ENCODE peak calls at places on chromosomes 7 and 10, in six cellular contexts. P is mammary epithelial cell, B is GM23248, Q is tibial nerve, V is aorta, X is PC-3. D is an unnamed sample.

GRCh38 chr10:48444266-48444665 is 137.8 kb downstream of the MAPK8 start:
- DNase-seq in P (peak; percentile 33), B (no peak), Q (no peak), V (no peak), X (peak; percentile 49), D (no peak)

GRCh38 chr7:80312139-80312661 is 177.6 kb downstream of the GNAI1 start:
- DNase-seq in P (peak; percentile 78), B (peak; percentile 56), Q (no peak), V (no peak), X (peak; percentile 75), D (no peak)

GRCh38 chr10:47175181-47176080 is 124.6 kb upstream of the GDF10 start:
- DNase-seq in P (no peak), B (no peak), Q (no peak), V (no peak), X (no peak), D (no peak)

GRCh38 chr10:119006451-119007210 is 22.9 kb upstream of the NANOS1 start:
- DNase-seq in P (peak; percentile 96), B (peak; percentile 96), Q (peak; percentile 34), V (no peak), X (peak; percentile 98), D (no peak)

GRCh38 chr10:62610649-62611229 is 193.8 kb upstream of the ADO start:
- DNase-seq in P (peak; percentile 49), B (peak; percentile 68), Q (no peak), V (peak; percentile 80), X (peak; percentile 99), D (peak; percentile 72)

GRCh38 chr10:122441961-122442360 is 12.5 kb upstream of the ARMS2 start:
- DNase-seq in P (peak; percentile 57), B (peak; percentile 79), Q (no peak), V (no peak), X (peak; percentile 58), D (no peak)

GRCh38 chr7:22394739-22395138 is 37.8 kb upstream of the RAPGEF5 start:
- DNase-seq in P (no peak), B (no peak), Q (no peak), V (no peak), X (no peak), D (no peak)

GRCh38 chr7:93921607-93922446 is at the start of gene GNG11:
- DNase-seq in P (peak; percentile 36), B (peak; percentile 90), Q (peak; percentile 52), V (peak; percentile 92), X (peak; percentile 65), D (peak; percentile 92)

DNA sequence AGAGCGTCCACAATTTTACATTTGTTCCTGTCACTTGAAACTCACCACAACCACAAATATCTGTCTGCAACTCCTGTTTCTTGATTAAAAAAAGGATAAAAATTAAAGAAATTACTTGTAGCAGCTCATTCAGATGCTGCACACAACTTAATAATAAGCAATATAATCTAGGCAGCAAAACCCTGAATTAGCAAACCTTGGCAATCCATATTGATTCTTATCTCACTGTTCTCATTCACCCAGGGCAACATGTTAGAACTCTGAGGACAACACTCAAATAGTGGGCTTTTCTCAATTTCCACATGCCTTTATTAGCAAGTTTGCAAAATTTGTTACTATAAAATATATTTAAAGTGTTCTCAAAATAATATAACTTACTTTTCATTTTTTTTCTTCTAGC is 38.9 kb downstream of the BAZ1B start:
- DNase-seq in P (no peak), B (no peak), Q (no peak), V (no peak), X (no peak), D (no peak)
- H3K27ac ChIP-seq in P (no peak overlapping the region), B (no peak overlapping the region), Q (no peak overlapping the region), V (no peak overlapping the region), X (no peak overlapping the region), D (no peak overlapping the region)

GRCh38 chr10:72087392-72087968 is 871 bp downstream of the SPOCK2 start:
- DNase-seq in P (no peak), B (no peak), Q (no peak), V (no peak), X (no peak), D (peak; percentile 79)

GRCh38 chr10:72085166-72085565 is 3.2 kb downstream of the SPOCK2 start:
- DNase-seq in P (no peak), B (no peak), Q (no peak), V (no peak), X (no peak), D (no peak)

GRCh38 chr10:72086466-72087391 is 1.6 kb downstream of the SPOCK2 start:
- DNase-seq in P (no peak), B (peak; percentile 13), Q (no peak), V (no peak), X (no peak), D (peak; percentile 89)

GRCh38 chr10:72084094-72084459 is 4.3 kb downstream of the SPOCK2 start:
- DNase-seq in P (no peak), B (no peak), Q (no peak), V (no peak), X (no peak), D (no peak)

GRCh38 chr10:72085864-72086465 is 2.4 kb downstream of the SPOCK2 start:
- DNase-seq in P (no peak), B (no peak), Q (no peak), V (no peak), X (no peak), D (no peak)
- H3K4me3 ChIP-seq in P (no peak overlapping the region), B (no peak overlapping the region), Q (no peak overlapping the region), V (no peak overlapping the region), X (no peak overlapping the region), D (no peak overlapping the region)

DNA sequence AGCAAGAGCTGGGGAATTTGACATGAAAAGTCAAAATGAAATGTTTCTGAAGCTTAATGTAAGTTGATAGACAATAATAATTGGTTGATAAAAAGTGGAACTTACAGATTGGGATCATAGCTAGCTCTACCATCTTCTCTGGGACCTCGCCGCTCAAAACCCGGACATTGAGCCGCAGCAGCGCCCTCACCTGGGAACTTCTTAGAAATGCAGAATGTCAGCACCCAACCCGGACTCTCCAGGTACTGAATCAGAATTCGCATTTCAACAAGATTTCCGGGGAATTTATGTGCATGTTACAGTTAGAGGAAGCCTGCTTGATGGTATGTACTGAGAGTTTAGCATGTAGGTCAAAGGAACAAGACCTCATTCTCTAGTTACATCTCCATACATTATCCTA is 36.7 kb upstream of the ABLIM1 start:
- DNase-seq in P (no peak), B (peak; percentile 54), Q (no peak), V (no peak), X (peak; percentile 26), D (no peak)
- H3K27ac ChIP-seq in P (no peak overlapping the region), B (no peak overlapping the region), Q (no peak overlapping the region), V (no peak overlapping the region), X (no peak overlapping the region), D (no peak overlapping the region)

DNA sequence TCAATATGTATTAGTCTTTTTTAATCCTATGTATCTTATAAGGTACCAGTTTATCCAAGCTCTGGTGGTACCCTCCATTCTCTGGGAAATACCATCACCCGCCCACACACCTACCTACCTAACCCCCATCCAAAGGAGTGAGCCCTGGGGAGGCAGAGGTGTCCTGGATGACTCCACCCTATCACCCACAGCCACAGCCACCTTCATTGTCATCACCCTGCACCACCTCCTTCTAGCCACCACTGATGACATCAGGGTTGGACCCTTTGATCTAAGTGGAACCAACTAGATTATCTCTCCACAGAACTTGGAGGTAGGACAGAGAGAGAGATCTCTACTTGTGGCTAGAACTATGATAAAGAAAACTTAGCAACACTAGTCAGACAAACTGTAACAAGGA is 259.4 kb downstream of the PARD3 start:
- DNase-seq in P (peak; percentile 21), B (no peak), Q (no peak), V (no peak), X (no peak), D (no peak)
- H3K4me3 ChIP-seq in P (no peak overlapping the region), B (no peak overlapping the region), Q (no peak overlapping the region), V (no peak overlapping the region), X (no peak overlapping the region), D (no peak overlapping the region)

GRCh38 chr10:8402469-8403074 is 348.1 kb downstream of the GATA3 start:
- DNase-seq in P (no peak), B (no peak), Q (no peak), V (no peak), X (peak; percentile 5), D (no peak)

GRCh38 chr10:8396675-8397074 is 342.2 kb downstream of the GATA3 start:
- DNase-seq in P (peak; percentile 63), B (peak; percentile 34), Q (no peak), V (no peak), X (peak; percentile 31), D (no peak)

GRCh38 chr10:8401531-8401930 is 347.0 kb downstream of the GATA3 start:
- DNase-seq in P (no peak), B (no peak), Q (no peak), V (no peak), X (no peak), D (no peak)

GRCh38 chr10:8400151-8400550 is 345.7 kb downstream of the GATA3 start:
- DNase-seq in P (no peak), B (no peak), Q (no peak), V (no peak), X (no peak), D (no peak)

DNA sequence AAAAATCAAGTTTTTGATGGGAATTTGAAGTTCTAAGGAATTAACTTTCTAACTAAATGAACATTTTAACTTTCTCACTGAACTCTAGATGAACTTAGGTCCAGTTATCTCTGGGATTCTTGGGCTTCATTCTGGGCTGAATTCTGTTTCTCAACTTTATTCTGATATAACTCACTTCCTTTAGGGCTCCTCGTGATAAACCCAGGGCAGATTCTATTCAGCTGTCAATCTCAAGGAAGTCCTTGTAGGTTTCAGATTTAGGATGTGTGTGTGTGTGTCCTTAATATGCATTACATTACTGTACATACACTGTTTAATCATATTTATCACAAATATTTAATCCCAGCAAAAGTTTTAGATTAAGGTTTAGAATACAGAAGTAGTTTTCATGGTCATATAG is 344.3 kb downstream of the GATA3 start:
- DNase-seq in P (no peak), B (no peak), Q (no peak), V (no peak), X (no peak), D (no peak)
- H3K27ac ChIP-seq in P (no peak overlapping the region), B (no peak overlapping the region), Q (no peak overlapping the region), V (no peak overlapping the region), X (no peak overlapping the region), D (no peak overlapping the region)

GRCh38 chr10:29257106-29257783 is 31.6 kb upstream of the LYZL1 start:
- DNase-seq in P (peak; percentile 40), B (peak; percentile 87), Q (peak; percentile 68), V (peak; percentile 81), X (peak; percentile 82), D (peak; percentile 93)
- H3K4me3 ChIP-seq in P (no peak overlapping the region), B (no peak overlapping the region), Q (no peak overlapping the region), V (no peak overlapping the region), X (no peak overlapping the region), D (no peak overlapping the region)

DNA sequence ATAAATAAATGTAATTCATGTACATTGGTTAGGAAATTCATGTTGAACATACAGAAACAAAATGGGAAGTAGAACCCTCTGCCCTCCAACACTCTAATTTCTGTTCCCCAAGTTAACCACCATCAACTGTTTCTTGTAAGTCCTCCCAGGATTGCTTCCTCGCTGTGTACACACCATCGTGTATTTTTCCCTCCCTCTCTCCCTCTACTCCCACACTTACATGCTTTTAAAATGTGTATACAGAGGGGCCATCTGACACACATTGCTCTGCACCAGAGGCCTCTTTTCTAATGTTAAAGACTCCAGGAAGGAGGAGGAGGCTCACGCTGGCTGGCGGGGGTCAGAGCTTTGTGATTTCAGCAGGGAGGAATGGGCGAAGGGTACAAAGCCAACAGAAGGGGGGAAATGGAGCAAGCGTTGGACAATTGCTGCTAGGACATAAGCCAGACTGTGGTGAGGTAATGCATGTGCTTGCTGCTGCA is 1.9 kb upstream of the EPHA1 start:
- DNase-seq in P (no peak), B (peak; percentile 67), Q (no peak), V (peak; percentile 78), X (no peak), D (no peak)
- H3K27ac ChIP-seq in P (no peak overlapping the region), B (no peak overlapping the region), Q (no peak overlapping the region), V (no peak overlapping the region), X (no peak overlapping the region), D (no peak overlapping the region)